ENCODE peak calls at places on chromosomes 4 and X, in ten cellular contexts. One of them, this sample, is unnamed.

GRCh38 chr4:48137766-48138349 is 3.8 kb upstream of the TXK start:
- DNase-seq in SW480: no peak
- DNase-seq in foreskin keratinocyte: no peak
- DNase-seq in AG04450: no peak
- DNase-seq in transverse colon: no peak
- DNase-seq in stimulated activated CD4-positive, alpha-beta T cell treated with anti-CD3 and anti-CD28 coated beads, Interleukin-4, amount 100 ng/mL, for 1 hour: no peak
- DNase-seq in activated naive CD4-positive, alpha-beta T cell: no peak
- DNase-seq in neuronal stem cell: no peak
- DNase-seq in ACHN: no peak
- DNase-seq in fibroblast of mammary gland: no peak
- DNase-seq in this sample: no peak

GRCh38 chr4:5143940-5144339 is 92.7 kb downstream of the STK32B start:
- DNase-seq in SW480: no peak
- DNase-seq in foreskin keratinocyte: no peak
- DNase-seq in AG04450: no peak
- DNase-seq in transverse colon: no peak
- DNase-seq in stimulated activated CD4-positive, alpha-beta T cell treated with anti-CD3 and anti-CD28 coated beads, Interleukin-4, amount 100 ng/mL, for 1 hour: no peak
- DNase-seq in activated naive CD4-positive, alpha-beta T cell: no peak
- DNase-seq in neuronal stem cell: no peak
- DNase-seq in ACHN: no peak
- DNase-seq in fibroblast of mammary gland: peak
- DNase-seq in this sample: no peak

GRCh38 chr4:124529131-124529530 is 183.4 kb downstream of the ANKRD50 start:
- DNase-seq in SW480: no peak
- DNase-seq in foreskin keratinocyte: no peak
- DNase-seq in AG04450: no peak
- DNase-seq in transverse colon: no peak
- DNase-seq in stimulated activated CD4-positive, alpha-beta T cell treated with anti-CD3 and anti-CD28 coated beads, Interleukin-4, amount 100 ng/mL, for 1 hour: no peak
- DNase-seq in activated naive CD4-positive, alpha-beta T cell: no peak
- DNase-seq in neuronal stem cell: no peak
- DNase-seq in ACHN: no peak
- DNase-seq in fibroblast of mammary gland: peak
- DNase-seq in this sample: no peak

GRCh38 chrX:4560192-4560591 is 846.7 kb upstream of the PRKX start:
- DNase-seq in SW480: no peak
- DNase-seq in foreskin keratinocyte: no peak
- DNase-seq in AG04450: no peak
- DNase-seq in transverse colon: no peak
- DNase-seq in stimulated activated CD4-positive, alpha-beta T cell treated with anti-CD3 and anti-CD28 coated beads, Interleukin-4, amount 100 ng/mL, for 1 hour: no peak
- DNase-seq in activated naive CD4-positive, alpha-beta T cell: no peak
- DNase-seq in neuronal stem cell: no peak
- DNase-seq in ACHN: no peak
- DNase-seq in fibroblast of mammary gland: no peak
- DNase-seq in this sample: no peak

GRCh38 chrX:40845331-40845911 is 110.1 kb upstream of the MED14 start:
- DNase-seq in SW480: no peak
- DNase-seq in foreskin keratinocyte: peak
- DNase-seq in AG04450: peak
- DNase-seq in transverse colon: no peak
- DNase-seq in stimulated activated CD4-positive, alpha-beta T cell treated with anti-CD3 and anti-CD28 coated beads, Interleukin-4, amount 100 ng/mL, for 1 hour: no peak
- DNase-seq in activated naive CD4-positive, alpha-beta T cell: no peak
- DNase-seq in neuronal stem cell: no peak
- DNase-seq in ACHN: peak
- DNase-seq in fibroblast of mammary gland: peak
- DNase-seq in this sample: no peak

GRCh38 chr4:150234246-150234645 is 156.0 kb downstream of the DCLK2 start:
- DNase-seq in SW480: no peak
- DNase-seq in foreskin keratinocyte: no peak
- DNase-seq in AG04450: no peak
- DNase-seq in transverse colon: no peak
- DNase-seq in stimulated activated CD4-positive, alpha-beta T cell treated with anti-CD3 and anti-CD28 coated beads, Interleukin-4, amount 100 ng/mL, for 1 hour: no peak
- DNase-seq in activated naive CD4-positive, alpha-beta T cell: no peak
- DNase-seq in neuronal stem cell: no peak
- DNase-seq in ACHN: no peak
- DNase-seq in fibroblast of mammary gland: peak
- DNase-seq in this sample: no peak

GRCh38 chr4:75860606-75861005 is 41.6 kb downstream of the PPEF2 start:
- DNase-seq in SW480: no peak
- DNase-seq in foreskin keratinocyte: no peak
- DNase-seq in AG04450: no peak
- DNase-seq in transverse colon: no peak
- DNase-seq in stimulated activated CD4-positive, alpha-beta T cell treated with anti-CD3 and anti-CD28 coated beads, Interleukin-4, amount 100 ng/mL, for 1 hour: no peak
- DNase-seq in activated naive CD4-positive, alpha-beta T cell: no peak
- DNase-seq in neuronal stem cell: no peak
- DNase-seq in ACHN: no peak
- DNase-seq in fibroblast of mammary gland: no peak
- DNase-seq in this sample: no peak

GRCh38 chrX:49876750-49877149 is 2.5 kb upstream of the USP27X start:
- DNase-seq in SW480: peak
- DNase-seq in foreskin keratinocyte: peak
- DNase-seq in AG04450: no peak
- DNase-seq in transverse colon: no peak
- DNase-seq in stimulated activated CD4-positive, alpha-beta T cell treated with anti-CD3 and anti-CD28 coated beads, Interleukin-4, amount 100 ng/mL, for 1 hour: no peak
- DNase-seq in activated naive CD4-positive, alpha-beta T cell: no peak
- DNase-seq in neuronal stem cell: no peak
- DNase-seq in ACHN: peak
- DNase-seq in fibroblast of mammary gland: peak
- DNase-seq in this sample: no peak

GRCh38 chr4:23903859-23904438 is 14.1 kb upstream of the PPARGC1A start:
- DNase-seq in SW480: no peak
- DNase-seq in foreskin keratinocyte: no peak
- DNase-seq in AG04450: no peak
- DNase-seq in transverse colon: no peak
- DNase-seq in stimulated activated CD4-positive, alpha-beta T cell treated with anti-CD3 and anti-CD28 coated beads, Interleukin-4, amount 100 ng/mL, for 1 hour: no peak
- DNase-seq in activated naive CD4-positive, alpha-beta T cell: no peak
- DNase-seq in neuronal stem cell: no peak
- DNase-seq in ACHN: no peak
- DNase-seq in fibroblast of mammary gland: peak
- DNase-seq in this sample: no peak

GRCh38 chrX:12953420-12953819 is 21.5 kb upstream of the TMSB4X start:
- DNase-seq in SW480: no peak
- DNase-seq in foreskin keratinocyte: no peak
- DNase-seq in AG04450: no peak
- DNase-seq in transverse colon: no peak
- DNase-seq in stimulated activated CD4-positive, alpha-beta T cell treated with anti-CD3 and anti-CD28 coated beads, Interleukin-4, amount 100 ng/mL, for 1 hour: no peak
- DNase-seq in activated naive CD4-positive, alpha-beta T cell: no peak
- DNase-seq in neuronal stem cell: no peak
- DNase-seq in ACHN: no peak
- DNase-seq in fibroblast of mammary gland: no peak
- DNase-seq in this sample: no peak

GRCh38 chr4:72063726-72064125 is 31.9 kb downstream of the NPFFR2 start:
- DNase-seq in SW480: no peak
- DNase-seq in foreskin keratinocyte: no peak
- DNase-seq in AG04450: no peak
- DNase-seq in transverse colon: no peak
- DNase-seq in stimulated activated CD4-positive, alpha-beta T cell treated with anti-CD3 and anti-CD28 coated beads, Interleukin-4, amount 100 ng/mL, for 1 hour: no peak
- DNase-seq in activated naive CD4-positive, alpha-beta T cell: no peak
- DNase-seq in neuronal stem cell: no peak
- DNase-seq in ACHN: peak
- DNase-seq in fibroblast of mammary gland: no peak
- DNase-seq in this sample: no peak

GRCh38 chr4:156889616-156890594 is 81.7 kb downstream of the PDGFC start:
- DNase-seq in SW480: no peak
- DNase-seq in foreskin keratinocyte: peak
- DNase-seq in AG04450: peak
- DNase-seq in transverse colon: no peak
- DNase-seq in stimulated activated CD4-positive, alpha-beta T cell treated with anti-CD3 and anti-CD28 coated beads, Interleukin-4, amount 100 ng/mL, for 1 hour: no peak
- DNase-seq in activated naive CD4-positive, alpha-beta T cell: no peak
- DNase-seq in neuronal stem cell: no peak
- DNase-seq in ACHN: peak
- DNase-seq in fibroblast of mammary gland: peak
- DNase-seq in this sample: no peak

GRCh38 chrX:138001219-138001618 is 435.3 kb downstream of the ZIC3 start:
- DNase-seq in SW480: no peak
- DNase-seq in foreskin keratinocyte: no peak
- DNase-seq in AG04450: no peak
- DNase-seq in transverse colon: no peak
- DNase-seq in stimulated activated CD4-positive, alpha-beta T cell treated with anti-CD3 and anti-CD28 coated beads, Interleukin-4, amount 100 ng/mL, for 1 hour: no peak
- DNase-seq in activated naive CD4-positive, alpha-beta T cell: no peak
- DNase-seq in neuronal stem cell: no peak
- DNase-seq in ACHN: no peak
- DNase-seq in fibroblast of mammary gland: no peak
- DNase-seq in this sample: no peak

GRCh38 chr4:3481113-3481531 is 18.0 kb downstream of the DOK7 start:
- DNase-seq in SW480: no peak
- DNase-seq in foreskin keratinocyte: no peak
- DNase-seq in AG04450: no peak
- DNase-seq in transverse colon: no peak
- DNase-seq in stimulated activated CD4-positive, alpha-beta T cell treated with anti-CD3 and anti-CD28 coated beads, Interleukin-4, amount 100 ng/mL, for 1 hour: no peak
- DNase-seq in activated naive CD4-positive, alpha-beta T cell: no peak
- DNase-seq in neuronal stem cell: peak
- DNase-seq in ACHN: no peak
- DNase-seq in fibroblast of mammary gland: no peak
- DNase-seq in this sample: no peak

GRCh38 chr4:99382745-99383360 is 30.3 kb upstream of the ADH1C start:
- DNase-seq in SW480: no peak
- DNase-seq in foreskin keratinocyte: no peak
- DNase-seq in AG04450: no peak
- DNase-seq in transverse colon: no peak
- DNase-seq in stimulated activated CD4-positive, alpha-beta T cell treated with anti-CD3 and anti-CD28 coated beads, Interleukin-4, amount 100 ng/mL, for 1 hour: no peak
- DNase-seq in activated naive CD4-positive, alpha-beta T cell: no peak
- DNase-seq in neuronal stem cell: no peak
- DNase-seq in ACHN: no peak
- DNase-seq in fibroblast of mammary gland: peak
- DNase-seq in this sample: no peak

GRCh38 chr4:183344523-183345255 is 22.5 kb upstream of the CLDN24 start:
- DNase-seq in SW480: no peak
- DNase-seq in foreskin keratinocyte: no peak
- DNase-seq in AG04450: no peak
- DNase-seq in transverse colon: no peak
- DNase-seq in stimulated activated CD4-positive, alpha-beta T cell treated with anti-CD3 and anti-CD28 coated beads, Interleukin-4, amount 100 ng/mL, for 1 hour: no peak
- DNase-seq in activated naive CD4-positive, alpha-beta T cell: no peak
- DNase-seq in neuronal stem cell: no peak
- DNase-seq in ACHN: no peak
- DNase-seq in fibroblast of mammary gland: no peak
- DNase-seq in this sample: no peak

GRCh38 chrX:105701310-105702052 is 120.9 kb upstream of the NRK start:
- DNase-seq in SW480: peak
- DNase-seq in foreskin keratinocyte: peak
- DNase-seq in AG04450: no peak
- DNase-seq in transverse colon: no peak
- DNase-seq in stimulated activated CD4-positive, alpha-beta T cell treated with anti-CD3 and anti-CD28 coated beads, Interleukin-4, amount 100 ng/mL, for 1 hour: no peak
- DNase-seq in activated naive CD4-positive, alpha-beta T cell: no peak
- DNase-seq in neuronal stem cell: no peak
- DNase-seq in ACHN: peak
- DNase-seq in fibroblast of mammary gland: peak
- DNase-seq in this sample: no peak

GRCh38 chr4:120725639-120726585 is 196.6 kb downstream of the PRDM5 start:
- DNase-seq in SW480: no peak
- DNase-seq in foreskin keratinocyte: no peak
- DNase-seq in AG04450: no peak
- DNase-seq in transverse colon: no peak
- DNase-seq in stimulated activated CD4-positive, alpha-beta T cell treated with anti-CD3 and anti-CD28 coated beads, Interleukin-4, amount 100 ng/mL, for 1 hour: no peak
- DNase-seq in activated naive CD4-positive, alpha-beta T cell: no peak
- DNase-seq in neuronal stem cell: no peak
- DNase-seq in ACHN: no peak
- DNase-seq in fibroblast of mammary gland: no peak
- DNase-seq in this sample: no peak

GRCh38 chr4:40055873-40056721 is 553 bp upstream of the N4BP2 start:
- DNase-seq in SW480: peak
- DNase-seq in foreskin keratinocyte: peak
- DNase-seq in AG04450: peak
- DNase-seq in transverse colon: peak
- DNase-seq in stimulated activated CD4-positive, alpha-beta T cell treated with anti-CD3 and anti-CD28 coated beads, Interleukin-4, amount 100 ng/mL, for 1 hour: peak
- DNase-seq in activated naive CD4-positive, alpha-beta T cell: peak
- DNase-seq in neuronal stem cell: peak
- DNase-seq in ACHN: peak
- DNase-seq in fibroblast of mammary gland: peak
- DNase-seq in this sample: peak

GRCh38 chr4:124873361-124874171 is 161.0 kb upstream of the ANKRD50 start:
- DNase-seq in SW480: no peak
- DNase-seq in foreskin keratinocyte: no peak
- DNase-seq in AG04450: no peak
- DNase-seq in transverse colon: no peak
- DNase-seq in stimulated activated CD4-positive, alpha-beta T cell treated with anti-CD3 and anti-CD28 coated beads, Interleukin-4, amount 100 ng/mL, for 1 hour: no peak
- DNase-seq in activated naive CD4-positive, alpha-beta T cell: no peak
- DNase-seq in neuronal stem cell: no peak
- DNase-seq in ACHN: no peak
- DNase-seq in fibroblast of mammary gland: no peak
- DNase-seq in this sample: no peak

GRCh38 chr4:76457885-76458284 is 22.9 kb downstream of the SHROOM3 start:
- DNase-seq in SW480: no peak
- DNase-seq in foreskin keratinocyte: peak
- DNase-seq in AG04450: no peak
- DNase-seq in transverse colon: no peak
- DNase-seq in stimulated activated CD4-positive, alpha-beta T cell treated with anti-CD3 and anti-CD28 coated beads, Interleukin-4, amount 100 ng/mL, for 1 hour: no peak
- DNase-seq in activated naive CD4-positive, alpha-beta T cell: no peak
- DNase-seq in neuronal stem cell: no peak
- DNase-seq in ACHN: peak
- DNase-seq in fibroblast of mammary gland: no peak
- DNase-seq in this sample: no peak

GRCh38 chrX:118536687-118537461 is 41.3 kb downstream of the DOCK11 start:
- DNase-seq in SW480: no peak
- DNase-seq in foreskin keratinocyte: no peak
- DNase-seq in AG04450: no peak
- DNase-seq in transverse colon: no peak
- DNase-seq in stimulated activated CD4-positive, alpha-beta T cell treated with anti-CD3 and anti-CD28 coated beads, Interleukin-4, amount 100 ng/mL, for 1 hour: peak
- DNase-seq in activated naive CD4-positive, alpha-beta T cell: peak
- DNase-seq in neuronal stem cell: no peak
- DNase-seq in ACHN: peak
- DNase-seq in fibroblast of mammary gland: peak
- DNase-seq in this sample: no peak

GRCh38 chr4:25792200-25792791 is 70.5 kb downstream of the SEL1L3 start:
- DNase-seq in SW480: no peak
- DNase-seq in foreskin keratinocyte: no peak
- DNase-seq in AG04450: no peak
- DNase-seq in transverse colon: peak
- DNase-seq in stimulated activated CD4-positive, alpha-beta T cell treated with anti-CD3 and anti-CD28 coated beads, Interleukin-4, amount 100 ng/mL, for 1 hour: no peak
- DNase-seq in activated naive CD4-positive, alpha-beta T cell: no peak
- DNase-seq in neuronal stem cell: no peak
- DNase-seq in ACHN: peak
- DNase-seq in fibroblast of mammary gland: no peak
- DNase-seq in this sample: peak

GRCh38 chrX:11954196-11954595 is 184.1 kb upstream of the FRMPD4 start:
- DNase-seq in SW480: no peak
- DNase-seq in foreskin keratinocyte: peak
- DNase-seq in AG04450: no peak
- DNase-seq in transverse colon: no peak
- DNase-seq in stimulated activated CD4-positive, alpha-beta T cell treated with anti-CD3 and anti-CD28 coated beads, Interleukin-4, amount 100 ng/mL, for 1 hour: no peak
- DNase-seq in activated naive CD4-positive, alpha-beta T cell: no peak
- DNase-seq in neuronal stem cell: no peak
- DNase-seq in ACHN: no peak
- DNase-seq in fibroblast of mammary gland: no peak
- DNase-seq in this sample: no peak

GRCh38 chr4:139988863-139989765 is 164.9 kb downstream of the MAML3 start:
- DNase-seq in SW480: peak
- DNase-seq in foreskin keratinocyte: peak
- DNase-seq in AG04450: peak
- DNase-seq in transverse colon: no peak
- DNase-seq in stimulated activated CD4-positive, alpha-beta T cell treated with anti-CD3 and anti-CD28 coated beads, Interleukin-4, amount 100 ng/mL, for 1 hour: peak
- DNase-seq in activated naive CD4-positive, alpha-beta T cell: no peak
- DNase-seq in neuronal stem cell: no peak
- DNase-seq in ACHN: peak
- DNase-seq in fibroblast of mammary gland: peak
- DNase-seq in this sample: peak

GRCh38 chr4:25487155-25487554 is 110.1 kb downstream of the ANAPC4 start:
- DNase-seq in SW480: no peak
- DNase-seq in foreskin keratinocyte: no peak
- DNase-seq in AG04450: no peak
- DNase-seq in transverse colon: no peak
- DNase-seq in stimulated activated CD4-positive, alpha-beta T cell treated with anti-CD3 and anti-CD28 coated beads, Interleukin-4, amount 100 ng/mL, for 1 hour: no peak
- DNase-seq in activated naive CD4-positive, alpha-beta T cell: no peak
- DNase-seq in neuronal stem cell: no peak
- DNase-seq in ACHN: no peak
- DNase-seq in fibroblast of mammary gland: no peak
- DNase-seq in this sample: no peak

GRCh38 chr4:80831383-80832361 is 198.8 kb upstream of the BMP3 start:
- DNase-seq in SW480: no peak
- DNase-seq in foreskin keratinocyte: peak
- DNase-seq in AG04450: no peak
- DNase-seq in transverse colon: no peak
- DNase-seq in stimulated activated CD4-positive, alpha-beta T cell treated with anti-CD3 and anti-CD28 coated beads, Interleukin-4, amount 100 ng/mL, for 1 hour: no peak
- DNase-seq in activated naive CD4-positive, alpha-beta T cell: no peak
- DNase-seq in neuronal stem cell: no peak
- DNase-seq in ACHN: no peak
- DNase-seq in fibroblast of mammary gland: peak
- DNase-seq in this sample: no peak

GRCh38 chrX:104318330-104319009 is 63.7 kb upstream of the ESX1 start:
- DNase-seq in SW480: peak
- DNase-seq in foreskin keratinocyte: peak
- DNase-seq in AG04450: no peak
- DNase-seq in transverse colon: peak
- DNase-seq in stimulated activated CD4-positive, alpha-beta T cell treated with anti-CD3 and anti-CD28 coated beads, Interleukin-4, amount 100 ng/mL, for 1 hour: no peak
- DNase-seq in activated naive CD4-positive, alpha-beta T cell: no peak
- DNase-seq in neuronal stem cell: no peak
- DNase-seq in ACHN: peak
- DNase-seq in fibroblast of mammary gland: peak
- DNase-seq in this sample: no peak

This sample was measured in activated naive CD8-positive, alpha-beta T cell treated with anti-CD3 and anti-CD28 coated beads, Interleukin-2, amount 50 U/mL, for 24 hours.